ENCODE peak calls at places on chromosome 14, in four cellular contexts. One of them, this sample, is unnamed.

GRCh38 chr14:75711796-75712211 is 50.8 kb downstream of the TTLL5 start:
- DNase-seq in amniotic stem cell: peak
- DNase-seq in foreskin fibroblast: peak
- DNase-seq in CD4-positive, alpha-beta memory T cell: no peak
- DNase-seq in this sample: peak

GRCh38 chr14:22976620-22977433 is 5.5 kb downstream of the AJUBA start:
- DNase-seq in amniotic stem cell: no peak
- DNase-seq in foreskin fibroblast: peak
- DNase-seq in CD4-positive, alpha-beta memory T cell: no peak
- DNase-seq in this sample: no peak

GRCh38 chr14:39812532-39813320 is 380.5 kb upstream of the FBXO33 start:
- DNase-seq in amniotic stem cell: no peak
- DNase-seq in foreskin fibroblast: no peak
- DNase-seq in CD4-positive, alpha-beta memory T cell: no peak
- DNase-seq in this sample: no peak

GRCh38 chr14:29144598-29144997 is 378.0 kb downstream of the FOXG1 start:
- DNase-seq in amniotic stem cell: peak
- DNase-seq in foreskin fibroblast: peak
- DNase-seq in CD4-positive, alpha-beta memory T cell: no peak
- DNase-seq in this sample: no peak

GRCh38 chr14:105537580-105538474 is 11.4 kb downstream of the TMEM121 start:
- DNase-seq in amniotic stem cell: no peak
- DNase-seq in foreskin fibroblast: peak
- DNase-seq in CD4-positive, alpha-beta memory T cell: peak
- DNase-seq in this sample: peak

GRCh38 chr14:91417134-91417982 is at the start of gene CCDC88C:
- DNase-seq in amniotic stem cell: no peak
- DNase-seq in foreskin fibroblast: peak
- DNase-seq in CD4-positive, alpha-beta memory T cell: peak
- DNase-seq in this sample: no peak

GRCh38 chr14:33539918-33540357 is 410.9 kb downstream of the EGLN3 start:
- DNase-seq in amniotic stem cell: no peak
- DNase-seq in foreskin fibroblast: no peak
- DNase-seq in CD4-positive, alpha-beta memory T cell: no peak
- DNase-seq in this sample: no peak

GRCh38 chr14:92513204-92513965 is at the start of gene RIN3:
- DNase-seq in amniotic stem cell: peak
- DNase-seq in foreskin fibroblast: peak
- DNase-seq in CD4-positive, alpha-beta memory T cell: peak
- DNase-seq in this sample: no peak

GRCh38 chr14:34628681-34629135 is 1.2 kb downstream of the SNX6 start:
- DNase-seq in amniotic stem cell: no peak
- DNase-seq in foreskin fibroblast: peak
- DNase-seq in CD4-positive, alpha-beta memory T cell: no peak
- DNase-seq in this sample: no peak

GRCh38 chr14:68628605-68629310 is 164.1 kb downstream of the ZFP36L1 start:
- DNase-seq in amniotic stem cell: no peak
- DNase-seq in foreskin fibroblast: no peak
- DNase-seq in CD4-positive, alpha-beta memory T cell: peak
- DNase-seq in this sample: no peak

GRCh38 chr14:95313707-95314106 is 6.0 kb downstream of the CLMN start:
- DNase-seq in amniotic stem cell: no peak
- DNase-seq in foreskin fibroblast: peak
- DNase-seq in CD4-positive, alpha-beta memory T cell: no peak
- DNase-seq in this sample: no peak

GRCh38 chr14:41873379-41874034 is 266.8 kb downstream of the LRFN5 start:
- DNase-seq in amniotic stem cell: no peak
- DNase-seq in foreskin fibroblast: peak
- DNase-seq in CD4-positive, alpha-beta memory T cell: no peak
- DNase-seq in this sample: no peak

GRCh38 chr14:75125617-75126016 is 1.2 kb downstream of the NEK9 start:
- DNase-seq in amniotic stem cell: no peak
- DNase-seq in foreskin fibroblast: peak
- DNase-seq in CD4-positive, alpha-beta memory T cell: no peak
- DNase-seq in this sample: no peak

GRCh38 chr14:75562048-75562447 is 16.4 kb upstream of the FLVCR2 start:
- DNase-seq in amniotic stem cell: no peak
- DNase-seq in foreskin fibroblast: peak
- DNase-seq in CD4-positive, alpha-beta memory T cell: no peak
- DNase-seq in this sample: no peak

GRCh38 chr14:89576132-89576923 is 159.3 kb upstream of the FOXN3 start:
- DNase-seq in amniotic stem cell: no peak
- DNase-seq in foreskin fibroblast: no peak
- DNase-seq in CD4-positive, alpha-beta memory T cell: no peak
- DNase-seq in this sample: no peak

GRCh38 chr14:103207038-103207403 is 83.8 kb downstream of the TNFAIP2 start:
- DNase-seq in amniotic stem cell: no peak
- DNase-seq in foreskin fibroblast: peak
- DNase-seq in CD4-positive, alpha-beta memory T cell: no peak
- DNase-seq in this sample: peak

GRCh38 chr14:65229431-65230286 is 127.3 kb upstream of the MAX start:
- DNase-seq in amniotic stem cell: no peak
- DNase-seq in foreskin fibroblast: peak
- DNase-seq in CD4-positive, alpha-beta memory T cell: no peak
- DNase-seq in this sample: no peak

GRCh38 chr14:95220663-95221231 is 63.4 kb upstream of the DICER1 start:
- DNase-seq in amniotic stem cell: no peak
- DNase-seq in foreskin fibroblast: no peak
- DNase-seq in CD4-positive, alpha-beta memory T cell: no peak
- DNase-seq in this sample: no peak

GRCh38 chr14:78705989-78706388 is 535.8 kb downstream of the NRXN3 start:
- DNase-seq in amniotic stem cell: no peak
- DNase-seq in foreskin fibroblast: no peak
- DNase-seq in CD4-positive, alpha-beta memory T cell: no peak
- DNase-seq in this sample: no peak

GRCh38 chr14:34368115-34368970 is 93.7 kb downstream of the SPTSSA start:
- DNase-seq in amniotic stem cell: no peak
- DNase-seq in foreskin fibroblast: peak
- DNase-seq in CD4-positive, alpha-beta memory T cell: no peak
- DNase-seq in this sample: no peak

This sample was measured in D721Med.